ENCODE peak calls at places on chromosomes 16 and 17, in eight cellular contexts. Q is memory B cell, Y is lower leg skin, J is gastrocnemius medialis, I is dorsolateral prefrontal cortex, D is cerebellar cortex, A is naive B cell, G is activated gamma-delta T cell treated with Interleukin-2 at 50 U/mL for 16 hours. R is an unnamed sample.

GRCh38 chr16:56477096-56477878 is 25.9 kb downstream of the OGFOD1 start:
- DNase-seq in A (no peak), G (no peak), Q (no peak), J (peak; percentile 49), I (no peak), Y (no peak), D (no peak), R (no peak)

GRCh38 chr17:77814091-77814772 is 144.3 kb upstream of the TNRC6C start:
- DNase-seq in D (no peak), G (no peak), J (no peak), Y (no peak), I (no peak), A (no peak), Q (no peak), R (no peak)

GRCh38 chr17:67602974-67603373 is 114.8 kb upstream of the NOL11 start:
- DNase-seq in D (peak; percentile 70), J (no peak), Q (peak; percentile 7), Y (peak; percentile 65), A (no peak), I (no peak), G (peak; percentile 30), R (peak; percentile 59)

GRCh38 chr17:57867126-57867525 is 17.3 kb upstream of the MRPS23 start:
- DNase-seq in I (no peak), G (no peak), D (no peak), Q (no peak), A (no peak), J (no peak), Y (no peak), R (no peak)

GRCh38 chr16:693364-693763 is 3.2 kb upstream of the WDR24 start:
- DNase-seq in G (no peak), A (no peak), Q (no peak), Y (no peak), J (no peak), D (no peak), I (no peak), R (no peak)

GRCh38 chr17:48004973-48005372 is 32.6 kb downstream of the COPZ2 start:
- DNase-seq in I (no peak), Q (no peak), D (peak; percentile 50), Y (no peak), J (no peak), G (no peak), A (no peak), R (no peak)

GRCh38 chr17:35315283-35315682 is 58.1 kb downstream of the SLFN11 start:
- DNase-seq in A (no peak), I (no peak), G (no peak), Y (no peak), Q (no peak), D (no peak), J (peak; percentile 58), R (no peak)

GRCh38 chr16:81181013-81181720 is 57.3 kb upstream of the BCO1 start:
- DNase-seq in D (peak; percentile 86), J (peak; percentile 92), Y (peak; percentile 97), Q (no peak), G (no peak), A (no peak), I (no peak), R (no peak)

GRCh38 chr16:86772671-86773338 is 194.5 kb downstream of the FOXL1 start:
- DNase-seq in Y (no peak), A (no peak), J (no peak), Q (no peak), I (no peak), G (no peak), D (peak; percentile 26), R (no peak)

GRCh38 chr16:22719945-22720344 is 94.0 kb upstream of the HS3ST2 start:
- DNase-seq in G (no peak), A (no peak), I (no peak), Y (no peak), D (no peak), J (no peak), Q (no peak), R (no peak)

GRCh38 chr17:15289285-15290185 is 24.4 kb upstream of the PMP22 start:
- DNase-seq in A (no peak), D (no peak), J (no peak), I (no peak), Y (no peak), Q (no peak), G (no peak), R (no peak)

GRCh38 chr16:65975049-65975708 is 391.3 kb upstream of the CDH5 start:
- DNase-seq in A (no peak), I (no peak), D (no peak), G (no peak), Y (no peak), J (no peak), Q (no peak), R (no peak)

GRCh38 chr17:39996789-39997188 is 16.2 kb downstream of the PSMD3 start:
- DNase-seq in G (no peak), D (no peak), Y (no peak), A (no peak), Q (no peak), I (no peak), J (peak; percentile 57), R (no peak)

GRCh38 chr16:49494386-49495150 is 121.0 kb downstream of the C16orf78 start:
- DNase-seq in I (no peak), D (no peak), A (no peak), G (no peak), Q (no peak), J (no peak), Y (peak; percentile 81), R (no peak)

GRCh38 chr16:72464597-72465368 is 292.8 kb upstream of the PMFBP1 start:
- DNase-seq in Q (no peak), J (no peak), A (no peak), G (no peak), D (no peak), I (no peak), Y (no peak), R (no peak)

GRCh38 chr17:65514082-65514481 is 47.4 kb downstream of the AXIN2 start:
- DNase-seq in Y (no peak), Q (no peak), A (no peak), D (no peak), J (no peak), I (no peak), G (no peak), R (no peak)

GRCh38 chr17:43334744-43335400 is 63.9 kb upstream of the ARL4D start:
- DNase-seq in G (no peak), Y (no peak), I (no peak), Q (no peak), D (no peak), J (no peak), A (no peak), R (no peak)

GRCh38 chr16:78684040-78684611 is 584.7 kb downstream of the WWOX start:
- DNase-seq in J (peak; percentile 88), Q (no peak), A (no peak), D (no peak), G (no peak), I (no peak), Y (peak; percentile 93), R (no peak)

GRCh38 chr17:67994827-67995567 is 1.3 kb downstream of the C17orf58 start:
- DNase-seq in I (peak; percentile 28), A (no peak), G (no peak), J (no peak), D (peak; percentile 82), Q (no peak), Y (no peak), R (no peak)

GRCh38 chr17:7063518-7064094 is 16.4 kb downstream of the CLEC10A start:
- DNase-seq in I (peak; percentile 58), G (no peak), Q (no peak), A (no peak), D (no peak), J (no peak), Y (no peak), R (no peak)

GRCh38 chr17:39926588-39927100 is 757 bp downstream of the ORMDL3 start:
- DNase-seq in J (no peak), G (peak; percentile 64), Y (no peak), A (no peak), D (no peak), I (no peak), Q (no peak), R (peak; percentile 78)

GRCh38 chr17:57309479-57309878 is 53.2 kb downstream of the MSI2 start:
- DNase-seq in Y (no peak), Q (no peak), G (no peak), A (no peak), D (no peak), J (no peak), I (no peak), R (no peak)

R was measured in stimulated activated naive CD8-positive, alpha-beta T cell treated with anti-CD3 and anti-CD28 coated beads, Interleukin-15, amount 100 ng/mL, for 72 hours.